ENCODE peak calls at places on chromosomes 6 and 20, in eight cellular contexts. L is heart right ventricle; K is GM23248; Y is ovary; I is H1; C is right atrium auricular region; H is thoracic aorta; Q is CD8-positive, alpha-beta memory T cell. T is an unnamed sample. For H3K4me1, the result is how much of the 10 kb centered on the place peaks cover.

GRCh38 chr6:108728826-108729225 is 119.4 kb upstream of the ARMC2 start:
- DNase-seq in L (no peak), K (no peak), Y (no peak), I (no peak), C (no peak), H (no peak), Q (no peak), T (no peak)

GRCh38 chr20:50930139-50931047 is 844 bp downstream of the ADNP start:
- DNase-seq in L (peak), K (peak), Y (peak), I (no peak), C (no peak), H (no peak), Q (peak), T (no peak)

GRCh38 chr20:1979116-1979778 is 14.6 kb downstream of the PDYN start:
- DNase-seq in L (no peak), K (peak), Y (no peak), I (no peak), C (no peak), H (no peak), Q (no peak), T (no peak)

GRCh38 chr6:132401120-132401940 is at the start of gene MOXD1:
- DNase-seq in L (peak), K (peak), Y (peak), I (no peak), C (no peak), H (no peak), Q (no peak), T (no peak)

GRCh38 chr6:45424628-45424955 is 46.9 kb upstream of the SUPT3H start:
- DNase-seq in L (no peak), K (no peak), Y (no peak), I (no peak), C (no peak), H (no peak), Q (no peak), T (no peak)

GRCh38 chr20:52454660-52455059 is 263.1 kb upstream of the ZFP64 start:
- DNase-seq in L (no peak), K (peak), Y (no peak), I (no peak), C (no peak), H (no peak), Q (no peak), T (no peak)

GRCh38 chr6:155155787-155156447 is 107.9 kb upstream of the CLDN20 start:
- DNase-seq in L (no peak), K (peak), Y (no peak), I (no peak), C (no peak), H (no peak), Q (no peak), T (no peak)

GRCh38 chr6:25279748-25280616 is 808 bp downstream of the CARMIL1 start:
- DNase-seq in L (peak), K (peak), Y (peak), I (peak), C (no peak), H (no peak), Q (no peak), T (no peak)

GRCh38 chr6:121890307-121890910 is 455.0 kb downstream of the GJA1 start:
- DNase-seq in L (no peak), K (no peak), Y (no peak), I (no peak), C (no peak), H (no peak), Q (no peak), T (no peak)

GRCh38 chr20:5402903-5403531 is 86.3 kb upstream of the PROKR2 start:
- DNase-seq in L (no peak), K (peak), Y (no peak), I (no peak), C (no peak), H (no peak), Q (no peak), T (peak)

GRCh38 chr6:67629268-67629667 is 1005.8 kb upstream of the ADGRB3 start:
- DNase-seq in L (no peak), K (no peak), Y (no peak), I (no peak), C (no peak), H (no peak), Q (no peak), T (no peak)

GRCh38 chr20:49682278-49682677 is 31.4 kb downstream of the B4GALT5 start:
- DNase-seq in L (no peak), K (no peak), Y (no peak), I (no peak), C (no peak), H (no peak), Q (no peak), T (no peak)
- H3K4me1 ChIP-seq in L (under half), K (half or more), Y (under half), I (under half), C (half or more), H (under half), Q (under half), T (under half)

GRCh38 chr6:100346203-100346602 is 118.5 kb downstream of the SIM1 start:
- DNase-seq in L (no peak), K (peak), Y (no peak), I (no peak), C (no peak), H (no peak), Q (no peak), T (no peak)

GRCh38 chr6:100342830-100343229 is 121.9 kb downstream of the SIM1 start:
- DNase-seq in L (no peak), K (peak), Y (no peak), I (no peak), C (no peak), H (no peak), Q (no peak), T (no peak)

GRCh38 chr6:100344321-100344720 is 120.4 kb downstream of the SIM1 start:
- DNase-seq in L (no peak), K (peak), Y (no peak), I (no peak), C (no peak), H (no peak), Q (no peak), T (no peak)

GRCh38 chr6:100344761-100345160 is 120.0 kb downstream of the SIM1 start:
- DNase-seq in L (no peak), K (peak), Y (no peak), I (no peak), C (no peak), H (no peak), Q (no peak), T (no peak)

GRCh38 chr6:100343678-100344077 is 121.0 kb downstream of the SIM1 start:
- DNase-seq in L (no peak), K (peak), Y (no peak), I (no peak), C (no peak), H (no peak), Q (no peak), T (no peak)
- H3K27ac ChIP-seq in L (no peak), K (peak), Y (no peak), I (no peak), C (no peak), H (no peak), Q (no peak), T (no peak)

GRCh38 chr6:137849709-137850093 is 17.4 kb upstream of the TNFAIP3 start:
- DNase-seq in L (no peak), K (no peak), Y (no peak), I (no peak), C (no peak), H (no peak), Q (no peak), T (no peak)
- H3K4me1 ChIP-seq in L (under half), K (under half), Y (under half), I (under half), C (under half), H (under half), Q (under half), T (under half)

GRCh38 chr6:26474439-26474881 is 16.7 kb downstream of the BTN2A1 start:
- DNase-seq in L (no peak), K (no peak), Y (no peak), I (no peak), C (no peak), H (no peak), Q (no peak), T (no peak)

GRCh38 chr6:26472549-26473245 is 14.9 kb downstream of the BTN2A1 start:
- DNase-seq in L (no peak), K (no peak), Y (no peak), I (no peak), C (no peak), H (no peak), Q (peak), T (no peak)

GRCh38 chr6:26471970-26472369 is 14.2 kb downstream of the BTN2A1 start:
- DNase-seq in L (no peak), K (no peak), Y (no peak), I (no peak), C (no peak), H (no peak), Q (no peak), T (no peak)

GRCh38 chr6:26473758-26474438 is 16.1 kb downstream of the BTN2A1 start:
- DNase-seq in L (peak), K (peak), Y (peak), I (peak), C (peak), H (peak), Q (peak), T (no peak)

DNA sequence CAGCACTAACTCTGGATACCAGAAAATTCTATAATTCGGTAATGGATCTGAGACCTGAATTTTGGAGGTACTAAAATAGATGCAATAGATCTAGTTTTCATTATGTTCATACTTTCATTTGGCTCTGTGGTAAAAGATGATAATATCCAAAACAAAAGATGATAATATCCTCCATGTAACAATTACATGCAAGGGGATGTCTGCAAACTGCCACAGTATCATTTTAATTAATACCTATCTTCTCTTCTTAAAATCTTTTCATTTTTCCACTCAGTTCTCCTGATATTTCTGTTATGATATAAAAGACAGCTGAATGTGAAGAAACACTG is 15.6 kb downstream of the BTN2A1 start:
- DNase-seq in L (no peak), K (no peak), Y (no peak), I (no peak), C (no peak), H (no peak), Q (no peak), T (no peak)
- H3K27ac ChIP-seq in L (peak), K (peak), Y (peak), I (no peak), C (peak), H (peak), Q (peak), T (no peak)

GRCh38 chr20:56845546-56846081 is 216.5 kb downstream of the TFAP2C start:
- DNase-seq in L (no peak), K (no peak), Y (no peak), I (no peak), C (no peak), H (no peak), Q (no peak), T (no peak)

GRCh38 chr20:56841346-56841908 is 212.3 kb downstream of the TFAP2C start:
- DNase-seq in L (no peak), K (no peak), Y (no peak), I (no peak), C (no peak), H (no peak), Q (no peak), T (no peak)

GRCh38 chr20:56842086-56842485 is 213.0 kb downstream of the TFAP2C start:
- DNase-seq in L (no peak), K (no peak), Y (no peak), I (no peak), C (no peak), H (no peak), Q (no peak), T (no peak)

GRCh38 chr20:56843386-56843785 is 214.3 kb downstream of the TFAP2C start:
- DNase-seq in L (no peak), K (peak), Y (no peak), I (no peak), C (no peak), H (no peak), Q (no peak), T (no peak)

GRCh38 chr20:56843817-56844216 is 214.7 kb downstream of the TFAP2C start:
- DNase-seq in L (no peak), K (peak), Y (no peak), I (no peak), C (no peak), H (no peak), Q (no peak), T (no peak)
- H3K4me1 ChIP-seq in L (under half), K (under half), Y (under half), I (under half), C (under half), H (under half), Q (under half), T (under half)